ENCODE peak calls at places on chromosomes 12 and 14, in seven cellular contexts. One of them, this sample, is unnamed.

GRCh38 chr14:70048313-70048654 is 140.5 kb downstream of the SLC8A3 start:
- DNase-seq in tibial artery: no peak
- DNase-seq in lower leg skin: no peak
- DNase-seq in AG10803: no peak
- DNase-seq in fibroblast of the aortic adventitia: no peak
- DNase-seq in left ventricle myocardium inferior: no peak
- DNase-seq in psoas muscle: no peak
- DNase-seq in this sample: no peak

GRCh38 chr14:36580856-36581831 is 1.3 kb downstream of the NKX2-8 start:
- DNase-seq in lower leg skin: no peak
- DNase-seq in AG10803: peak
- DNase-seq in fibroblast of the aortic adventitia: peak
- DNase-seq in tibial artery: no peak
- DNase-seq in left ventricle myocardium inferior: peak
- DNase-seq in psoas muscle: no peak
- DNase-seq in this sample: no peak

GRCh38 chr12:108861878-108862587 is 4.7 kb upstream of the SSH1 start:
- DNase-seq in fibroblast of the aortic adventitia: no peak
- DNase-seq in lower leg skin: no peak
- DNase-seq in tibial artery: no peak
- DNase-seq in psoas muscle: no peak
- DNase-seq in left ventricle myocardium inferior: peak
- DNase-seq in AG10803: no peak
- DNase-seq in this sample: peak

GRCh38 chr14:103867523-103867953 is 20.2 kb upstream of the PPP1R13B start:
- DNase-seq in AG10803: no peak
- DNase-seq in left ventricle myocardium inferior: peak
- DNase-seq in psoas muscle: no peak
- DNase-seq in tibial artery: no peak
- DNase-seq in fibroblast of the aortic adventitia: no peak
- DNase-seq in lower leg skin: no peak
- DNase-seq in this sample: no peak

GRCh38 chr14:72907886-72908285 is 14.0 kb upstream of the DPF3 start:
- DNase-seq in psoas muscle: no peak
- DNase-seq in left ventricle myocardium inferior: no peak
- DNase-seq in tibial artery: no peak
- DNase-seq in fibroblast of the aortic adventitia: peak
- DNase-seq in AG10803: peak
- DNase-seq in lower leg skin: no peak
- DNase-seq in this sample: no peak

GRCh38 chr12:109185441-109185840 is 69.1 kb downstream of the ACACB start:
- DNase-seq in fibroblast of the aortic adventitia: no peak
- DNase-seq in AG10803: no peak
- DNase-seq in psoas muscle: no peak
- DNase-seq in lower leg skin: peak
- DNase-seq in tibial artery: no peak
- DNase-seq in left ventricle myocardium inferior: no peak
- DNase-seq in this sample: no peak

GRCh38 chr12:121915841-121916321 is 2.5 kb upstream of the CFAP251 start:
- DNase-seq in left ventricle myocardium inferior: no peak
- DNase-seq in tibial artery: no peak
- DNase-seq in lower leg skin: no peak
- DNase-seq in AG10803: no peak
- DNase-seq in psoas muscle: no peak
- DNase-seq in fibroblast of the aortic adventitia: peak
- DNase-seq in this sample: no peak

GRCh38 chr12:89832336-89832735 is 123.7 kb upstream of the ATP2B1 start:
- DNase-seq in tibial artery: no peak
- DNase-seq in fibroblast of the aortic adventitia: no peak
- DNase-seq in lower leg skin: no peak
- DNase-seq in psoas muscle: no peak
- DNase-seq in AG10803: no peak
- DNase-seq in left ventricle myocardium inferior: no peak
- DNase-seq in this sample: no peak

GRCh38 chr14:94217116-94217515 is 43.0 kb downstream of the PPP4R4 start:
- DNase-seq in psoas muscle: no peak
- DNase-seq in tibial artery: no peak
- DNase-seq in lower leg skin: no peak
- DNase-seq in fibroblast of the aortic adventitia: no peak
- DNase-seq in left ventricle myocardium inferior: no peak
- DNase-seq in AG10803: no peak
- DNase-seq in this sample: no peak

GRCh38 chr12:82912406-82912805 is 225.7 kb downstream of the TMTC2 start:
- DNase-seq in psoas muscle: no peak
- DNase-seq in tibial artery: no peak
- DNase-seq in fibroblast of the aortic adventitia: peak
- DNase-seq in AG10803: peak
- DNase-seq in left ventricle myocardium inferior: no peak
- DNase-seq in lower leg skin: no peak
- DNase-seq in this sample: no peak

GRCh38 chr12:27549801-27550652 is 26.0 kb downstream of the PPFIBP1 start:
- DNase-seq in lower leg skin: peak
- DNase-seq in psoas muscle: peak
- DNase-seq in left ventricle myocardium inferior: peak
- DNase-seq in AG10803: peak
- DNase-seq in fibroblast of the aortic adventitia: peak
- DNase-seq in tibial artery: peak
- DNase-seq in this sample: no peak

GRCh38 chr14:47585447-47585846 is 90.0 kb downstream of the MDGA2 start:
- DNase-seq in lower leg skin: no peak
- DNase-seq in tibial artery: no peak
- DNase-seq in left ventricle myocardium inferior: no peak
- DNase-seq in AG10803: no peak
- DNase-seq in psoas muscle: no peak
- DNase-seq in fibroblast of the aortic adventitia: no peak
- DNase-seq in this sample: no peak

GRCh38 chr14:68809524-68809923 is 16.7 kb upstream of the ZFP36L1 start:
- DNase-seq in tibial artery: no peak
- DNase-seq in fibroblast of the aortic adventitia: no peak
- DNase-seq in AG10803: no peak
- DNase-seq in lower leg skin: no peak
- DNase-seq in left ventricle myocardium inferior: no peak
- DNase-seq in psoas muscle: no peak
- DNase-seq in this sample: no peak

GRCh38 chr12:120007272-120007671 is 18.2 kb downstream of the BICDL1 start:
- DNase-seq in fibroblast of the aortic adventitia: no peak
- DNase-seq in lower leg skin: no peak
- DNase-seq in left ventricle myocardium inferior: no peak
- DNase-seq in psoas muscle: no peak
- DNase-seq in tibial artery: no peak
- DNase-seq in AG10803: no peak
- DNase-seq in this sample: no peak

GRCh38 chr14:104876251-104876699 is 11.2 kb downstream of the CEP170B start:
- DNase-seq in AG10803: no peak
- DNase-seq in lower leg skin: no peak
- DNase-seq in left ventricle myocardium inferior: no peak
- DNase-seq in tibial artery: no peak
- DNase-seq in fibroblast of the aortic adventitia: peak
- DNase-seq in psoas muscle: peak
- DNase-seq in this sample: no peak

GRCh38 chr12:24919346-24920001 is 29.4 kb downstream of the BCAT1 start:
- DNase-seq in fibroblast of the aortic adventitia: no peak
- DNase-seq in psoas muscle: no peak
- DNase-seq in tibial artery: no peak
- DNase-seq in left ventricle myocardium inferior: no peak
- DNase-seq in lower leg skin: no peak
- DNase-seq in AG10803: no peak
- DNase-seq in this sample: no peak

GRCh38 chr14:51592836-51593235 is 58.9 kb upstream of the FRMD6 start:
- DNase-seq in psoas muscle: no peak
- DNase-seq in tibial artery: no peak
- DNase-seq in AG10803: no peak
- DNase-seq in lower leg skin: no peak
- DNase-seq in left ventricle myocardium inferior: no peak
- DNase-seq in fibroblast of the aortic adventitia: no peak
- DNase-seq in this sample: no peak

GRCh38 chr12:39902823-39903222 is 203.1 kb downstream of the SLC2A13 start:
- DNase-seq in AG10803: no peak
- DNase-seq in psoas muscle: no peak
- DNase-seq in fibroblast of the aortic adventitia: no peak
- DNase-seq in tibial artery: no peak
- DNase-seq in lower leg skin: no peak
- DNase-seq in left ventricle myocardium inferior: no peak
- DNase-seq in this sample: no peak

GRCh38 chr12:130079254-130079653 is 83.0 kb upstream of the FZD10 start:
- DNase-seq in fibroblast of the aortic adventitia: no peak
- DNase-seq in lower leg skin: no peak
- DNase-seq in AG10803: no peak
- DNase-seq in psoas muscle: no peak
- DNase-seq in left ventricle myocardium inferior: no peak
- DNase-seq in tibial artery: no peak
- DNase-seq in this sample: no peak

DNA sequence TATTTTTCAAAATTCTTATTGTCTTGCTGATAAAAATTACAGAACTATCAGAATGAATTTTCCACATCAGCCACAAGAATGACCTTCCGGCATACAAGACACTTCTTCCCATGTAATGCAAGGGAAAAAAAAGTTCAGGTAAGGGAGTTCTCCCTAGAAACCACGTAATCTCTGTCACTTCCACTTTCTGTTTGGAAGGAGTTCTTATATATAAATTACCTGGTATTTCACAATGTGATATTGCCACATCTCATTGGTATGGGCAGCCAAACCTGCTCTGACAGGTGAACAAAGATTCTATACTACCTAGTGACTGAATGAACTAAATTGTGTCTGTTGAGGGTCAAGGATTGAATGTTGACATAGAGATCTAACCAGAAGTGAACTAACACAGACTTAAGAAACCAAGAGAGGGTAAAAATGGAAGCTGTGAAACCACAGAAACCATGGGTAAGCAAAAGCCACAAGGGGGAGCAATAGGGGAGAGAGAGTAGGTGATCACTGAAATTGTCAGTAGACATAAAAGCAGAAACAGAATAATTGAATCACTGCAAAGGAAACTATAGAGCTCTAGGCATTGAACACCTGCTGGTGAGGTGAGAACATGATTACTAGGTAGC is 161.3 kb downstream of the RPL10L start:
- DNase-seq in fibroblast of the aortic adventitia: no peak
- DNase-seq in tibial artery: no peak
- DNase-seq in AG10803: no peak
- DNase-seq in lower leg skin: no peak
- DNase-seq in psoas muscle: no peak
- DNase-seq in left ventricle myocardium inferior: no peak
- DNase-seq in this sample: no peak
- TF ChIP-seq CTCF in fibroblast of the aortic adventitia: no peak
- TF ChIP-seq CTCF in tibial artery: no peak
- TF ChIP-seq CTCF in AG10803: no peak
- TF ChIP-seq CTCF in lower leg skin: no peak
- TF ChIP-seq CTCF in psoas muscle: no peak
- TF ChIP-seq CTCF in left ventricle myocardium inferior: no peak
- TF ChIP-seq CTCF in this sample: no peak

DNA sequence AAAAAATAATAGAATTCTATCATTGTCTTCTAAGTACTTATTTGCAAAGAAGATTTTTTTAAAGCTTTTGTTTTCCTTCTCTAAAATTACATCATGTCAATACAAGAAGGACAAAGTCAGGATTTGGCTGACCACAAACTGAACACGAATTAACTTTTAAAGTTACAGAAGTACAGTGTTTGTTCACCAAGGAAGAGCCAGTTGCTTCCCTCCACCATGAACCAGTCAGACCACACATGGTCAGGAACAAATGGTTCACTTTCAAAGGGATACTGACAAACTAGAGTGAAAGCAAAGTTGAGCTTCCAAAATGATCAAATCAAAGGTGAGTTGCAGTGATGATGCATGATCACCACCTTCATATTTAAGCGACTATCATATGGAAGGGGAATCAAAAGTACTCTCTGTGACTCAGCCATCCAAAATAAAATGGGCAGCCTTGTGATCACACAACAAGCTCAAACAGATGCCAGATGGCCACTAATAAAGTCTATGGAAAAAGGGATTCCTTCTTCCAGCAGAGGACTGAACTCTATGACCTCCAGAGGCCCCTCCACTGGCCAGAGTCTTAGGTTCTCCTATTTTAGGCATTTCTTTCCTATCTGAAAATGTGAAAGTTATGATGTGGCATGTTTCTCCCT is 13.1 kb downstream of the NT5DC3 start:
- DNase-seq in left ventricle myocardium inferior: no peak
- DNase-seq in tibial artery: no peak
- DNase-seq in psoas muscle: no peak
- DNase-seq in lower leg skin: no peak
- DNase-seq in fibroblast of the aortic adventitia: no peak
- DNase-seq in AG10803: no peak
- DNase-seq in this sample: no peak
- TF ChIP-seq CTCF in left ventricle myocardium inferior: no peak
- TF ChIP-seq CTCF in tibial artery: no peak
- TF ChIP-seq CTCF in psoas muscle: no peak
- TF ChIP-seq CTCF in lower leg skin: no peak
- TF ChIP-seq CTCF in fibroblast of the aortic adventitia: no peak
- TF ChIP-seq CTCF in AG10803: no peak
- TF ChIP-seq CTCF in this sample: no peak

DNA sequence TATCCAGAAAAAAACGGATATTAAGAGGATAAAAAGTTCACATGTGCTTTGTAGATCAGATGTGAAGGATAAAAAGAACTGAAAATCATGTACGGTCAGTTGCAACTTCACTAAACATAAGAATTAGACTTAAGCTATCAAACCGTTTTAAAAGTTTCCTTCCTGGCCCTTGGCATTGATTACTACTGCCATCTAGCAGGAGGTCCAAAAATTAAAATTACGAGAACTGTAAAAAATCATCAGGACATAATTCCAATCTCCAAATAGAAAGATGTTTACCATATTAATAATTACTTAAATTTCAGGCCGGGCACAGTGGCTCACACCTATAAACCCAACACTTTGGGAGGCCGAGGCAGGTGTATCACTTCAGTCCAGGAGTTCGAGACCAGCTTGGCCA is 7.9 kb downstream of the WDR89 start:
- DNase-seq in AG10803: no peak
- DNase-seq in lower leg skin: no peak
- DNase-seq in tibial artery: no peak
- DNase-seq in left ventricle myocardium inferior: no peak
- DNase-seq in psoas muscle: no peak
- DNase-seq in fibroblast of the aortic adventitia: peak
- DNase-seq in this sample: no peak
- TF ChIP-seq CTCF in AG10803: peak
- TF ChIP-seq CTCF in lower leg skin: no peak
- TF ChIP-seq CTCF in tibial artery: no peak
- TF ChIP-seq CTCF in left ventricle myocardium inferior: no peak
- TF ChIP-seq CTCF in psoas muscle: no peak
- TF ChIP-seq CTCF in fibroblast of the aortic adventitia: peak
- TF ChIP-seq CTCF in this sample: no peak

DNA sequence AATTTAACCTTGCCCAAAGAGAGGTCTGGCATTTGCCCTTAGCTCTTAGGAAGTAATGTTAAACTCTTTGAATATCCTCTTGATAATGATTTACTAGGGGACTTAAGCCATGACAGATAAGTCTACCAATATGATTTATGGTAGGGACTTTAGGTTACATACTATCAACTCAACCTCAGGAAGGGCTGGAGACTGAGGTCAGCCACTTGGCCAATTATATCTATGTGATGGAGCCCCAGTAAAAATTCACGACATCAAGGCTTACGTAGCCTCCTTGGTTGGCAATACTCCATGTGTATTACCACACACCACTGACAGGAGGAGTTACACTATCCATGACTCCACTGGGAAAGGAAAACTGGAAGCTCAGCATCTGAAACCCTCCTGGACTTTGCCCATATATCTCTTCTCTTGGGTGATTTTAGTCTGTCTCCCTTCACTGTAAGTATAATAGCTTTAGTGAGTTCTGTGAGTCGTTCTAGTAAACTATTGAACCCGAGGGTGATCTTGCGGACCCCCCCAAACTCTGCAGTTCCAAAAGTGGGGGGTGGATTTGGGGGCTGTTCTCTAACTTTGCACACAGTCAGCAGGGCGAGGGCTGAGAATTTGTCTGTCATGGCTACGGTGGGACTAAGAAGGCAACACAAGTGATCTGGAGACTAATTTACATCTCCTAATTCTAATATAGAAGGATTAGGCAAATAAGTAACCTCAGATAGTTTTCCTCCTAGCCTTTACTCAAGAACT is 62.3 kb downstream of the R3HDM2 start:
- DNase-seq in psoas muscle: no peak
- DNase-seq in lower leg skin: no peak
- DNase-seq in fibroblast of the aortic adventitia: peak
- DNase-seq in tibial artery: no peak
- DNase-seq in left ventricle myocardium inferior: no peak
- DNase-seq in AG10803: peak
- DNase-seq in this sample: no peak
- TF ChIP-seq CTCF in psoas muscle: no peak
- TF ChIP-seq CTCF in lower leg skin: no peak
- TF ChIP-seq CTCF in fibroblast of the aortic adventitia: peak
- TF ChIP-seq CTCF in tibial artery: no peak
- TF ChIP-seq CTCF in left ventricle myocardium inferior: no peak
- TF ChIP-seq CTCF in AG10803: no peak
- TF ChIP-seq CTCF in this sample: no peak